ENCODE peak calls at places on chromosome 2, in eight cellular contexts. M, E, X, P, F, C, D and H are unnamed samples.

GRCh38 chr2:197925204-197925603 is 120.8 kb downstream of the PLCL1 start:
- DNase-seq in M (no peak), E (no peak), X (no peak), P (no peak), F (no peak), C (no peak), D (no peak), H (no peak)

GRCh38 chr2:133886735-133887675 is 318.7 kb upstream of the NCKAP5 start:
- DNase-seq in M (peak; percentile 61), E (peak; percentile 73), X (peak; percentile 71), P (peak; percentile 88), F (peak; percentile 75), C (peak; percentile 79), D (peak; percentile 75), H (no peak)

GRCh38 chr2:17148298-17149228 is 369.7 kb downstream of the RAD51AP2 start:
- DNase-seq in M (no peak), E (no peak), X (no peak), P (peak; percentile 55), F (no peak), C (no peak), D (no peak), H (no peak)

GRCh38 chr2:107731435-107731834 is 95.3 kb upstream of the RGPD4 start:
- DNase-seq in M (no peak), E (no peak), X (no peak), P (no peak), F (no peak), C (no peak), D (no peak), H (no peak)

GRCh38 chr2:232336956-232337700 is 41.4 kb upstream of the ALPP start:
- DNase-seq in M (no peak), E (no peak), X (no peak), P (no peak), F (peak; percentile 50), C (peak; percentile 57), D (peak; percentile 41), H (no peak)

GRCh38 chr2:235485362-235485761 is 8.5 kb upstream of the AGAP1 start:
- DNase-seq in M (no peak), E (no peak), X (no peak), P (no peak), F (no peak), C (no peak), D (no peak), H (no peak)

GRCh38 chr2:90207454-90208058 is 1516.1 kb downstream of the RPIA start:
- DNase-seq in M (no peak), E (no peak), X (peak; percentile 18), P (peak; percentile 22), F (no peak), C (no peak), D (no peak), H (no peak)

GRCh38 chr2:203830294-203831055 is 37.1 kb upstream of the CTLA4 start:
- DNase-seq in M (no peak), E (no peak), X (no peak), P (no peak), F (no peak), C (no peak), D (no peak), H (no peak)

GRCh38 chr2:240329116-240329665 is 106.3 kb upstream of the GPC1 start:
- DNase-seq in M (no peak), E (no peak), X (no peak), P (no peak), F (no peak), C (no peak), D (no peak), H (no peak)

GRCh38 chr2:46779447-46779941 is 136.1 kb downstream of the MCFD2 start:
- DNase-seq in M (peak; percentile 36), E (no peak), X (no peak), P (no peak), F (no peak), C (no peak), D (no peak), H (no peak)

GRCh38 chr2:46780801-46781445 is 134.7 kb downstream of the MCFD2 start:
- DNase-seq in M (no peak), E (no peak), X (no peak), P (peak; percentile 82), F (no peak), C (no peak), D (no peak), H (no peak)

GRCh38 chr2:46778516-46778915 is 137.1 kb downstream of the MCFD2 start:
- DNase-seq in M (no peak), E (no peak), X (no peak), P (peak; percentile 70), F (no peak), C (no peak), D (no peak), H (no peak)

GRCh38 chr2:46781468-46782189 is 134.0 kb downstream of the MCFD2 start:
- DNase-seq in M (peak; percentile 46), E (no peak), X (no peak), P (no peak), F (no peak), C (no peak), D (no peak), H (no peak)

DNA sequence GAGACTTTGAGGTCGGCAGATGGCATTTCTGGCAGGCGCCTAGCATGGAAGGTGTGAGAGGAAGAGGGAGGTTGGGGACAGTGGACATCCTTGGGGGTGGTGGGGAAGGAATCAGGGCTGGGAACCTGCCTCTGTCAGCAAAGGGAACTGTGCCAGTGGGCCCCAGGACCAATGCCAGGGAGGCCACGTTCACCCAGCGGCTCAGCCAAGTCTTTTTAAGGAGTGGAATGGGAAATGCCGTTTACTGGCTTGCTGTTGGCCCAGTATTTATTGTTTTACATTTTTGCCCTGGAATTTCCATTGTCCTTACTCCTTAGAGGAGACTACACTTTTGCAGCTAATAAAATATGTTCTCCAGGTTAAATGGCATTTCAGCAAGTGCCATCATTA is 135.2 kb downstream of the MCFD2 start:
- DNase-seq in M (peak; percentile 45), E (no peak), X (no peak), P (no peak), F (no peak), C (no peak), D (no peak), H (no peak)
- H3K27ac ChIP-seq in M (no peak overlapping the region), E (peak overlapping the region; percentile 66), X (peak overlapping the region; percentile 56), P (no peak overlapping the region), F (peak overlapping the region; percentile 64), C (no peak overlapping the region), D (no peak overlapping the region), H (peak overlapping the region; percentile 13)

GRCh38 chr2:8314063-8314462 is 367.8 kb upstream of the ID2 start:
- DNase-seq in M (no peak), E (no peak), X (no peak), P (no peak), F (no peak), C (no peak), D (no peak), H (no peak)
- H3K4me1 ChIP-seq in M (no peaks in the 10 kb centered on the region), E (no peaks in the 10 kb centered on the region), X (peaks cover 10% of the 10 kb centered on the region), P (peaks cover 5% of the 10 kb centered on the region), F (no peaks in the 10 kb centered on the region), C (peaks cover 17% of the 10 kb centered on the region), D (no peaks in the 10 kb centered on the region), H (peaks cover 24% of the 10 kb centered on the region)

GRCh38 chr2:227349989-227350648 is 25.1 kb downstream of the MFF start:
- DNase-seq in M (no peak), E (no peak), X (no peak), P (no peak), F (no peak), C (no peak), D (no peak), H (no peak)

GRCh38 chr2:227351639-227352038 is 26.6 kb downstream of the MFF start:
- DNase-seq in M (no peak), E (no peak), X (no peak), P (no peak), F (no peak), C (no peak), D (no peak), H (no peak)

GRCh38 chr2:227341553-227341952 is 16.5 kb downstream of the MFF start:
- DNase-seq in M (no peak), E (no peak), X (no peak), P (no peak), F (no peak), C (no peak), D (no peak), H (no peak)

DNA sequence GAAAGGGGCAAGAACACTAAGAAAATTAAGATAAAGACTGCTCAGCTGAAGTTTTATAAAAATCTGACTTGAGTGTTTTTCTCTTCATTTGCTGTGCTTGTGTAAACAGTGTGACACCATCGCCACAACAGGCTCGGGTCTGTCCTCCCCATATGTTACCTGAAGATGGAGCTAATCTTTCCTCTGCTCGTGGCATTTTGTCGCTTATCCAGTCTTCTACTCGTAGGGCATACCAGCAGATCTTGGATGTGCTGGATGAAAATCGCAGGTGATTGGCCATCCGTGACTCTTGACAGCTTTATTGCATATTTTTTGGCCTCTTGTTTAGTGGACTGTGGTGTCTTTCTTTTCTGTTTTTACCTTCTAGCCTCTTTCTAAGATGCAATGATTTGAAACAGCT is 22.1 kb downstream of the MFF start:
- DNase-seq in M (no peak), E (no peak), X (no peak), P (no peak), F (no peak), C (no peak), D (no peak), H (no peak)
- TF ChIP-seq CTCF in M (no peak), E (no peak), X (peak; percentile 11), P (no peak), F (no peak), C (no peak), D (no peak), H (no peak)

DNA sequence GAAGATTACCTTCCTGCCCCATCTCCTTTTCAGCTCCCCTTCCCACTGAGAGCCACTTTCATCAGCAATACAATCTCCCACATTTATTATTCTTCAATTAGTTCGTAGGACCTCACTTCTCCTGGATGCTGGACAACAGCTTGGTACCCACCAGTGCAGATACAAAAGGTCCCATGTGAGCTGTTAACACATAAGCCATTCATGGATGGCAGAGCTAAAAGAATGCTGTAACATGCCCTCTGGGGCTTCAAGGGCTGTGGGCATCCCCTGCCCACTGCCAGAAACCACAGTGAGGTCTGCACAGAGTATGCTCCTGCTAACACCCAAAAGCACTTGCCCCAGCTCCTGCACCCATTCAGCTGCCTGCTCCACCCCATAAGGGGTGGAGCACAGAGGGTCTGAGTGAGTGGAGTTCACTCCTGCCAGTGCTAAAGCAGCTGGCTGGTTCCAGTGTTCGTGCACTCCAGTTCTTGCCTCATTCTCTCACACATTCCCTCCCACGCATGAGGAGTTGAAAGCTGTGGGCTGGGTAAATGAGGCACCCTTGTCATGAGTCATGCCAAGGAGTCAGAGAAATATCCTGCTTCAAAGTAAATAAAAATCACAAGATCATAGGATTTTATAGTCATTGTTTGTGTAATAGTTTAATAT is 305.9 kb upstream of the TMEFF2 start:
- DNase-seq in M (no peak), E (no peak), X (no peak), P (no peak), F (no peak), C (no peak), D (no peak), H (no peak)
- H3K27ac ChIP-seq in M (no peak overlapping the region), E (no peak overlapping the region), X (no peak overlapping the region), P (no peak overlapping the region), F (no peak overlapping the region), C (no peak overlapping the region), D (no peak overlapping the region), H (no peak overlapping the region)

DNA sequence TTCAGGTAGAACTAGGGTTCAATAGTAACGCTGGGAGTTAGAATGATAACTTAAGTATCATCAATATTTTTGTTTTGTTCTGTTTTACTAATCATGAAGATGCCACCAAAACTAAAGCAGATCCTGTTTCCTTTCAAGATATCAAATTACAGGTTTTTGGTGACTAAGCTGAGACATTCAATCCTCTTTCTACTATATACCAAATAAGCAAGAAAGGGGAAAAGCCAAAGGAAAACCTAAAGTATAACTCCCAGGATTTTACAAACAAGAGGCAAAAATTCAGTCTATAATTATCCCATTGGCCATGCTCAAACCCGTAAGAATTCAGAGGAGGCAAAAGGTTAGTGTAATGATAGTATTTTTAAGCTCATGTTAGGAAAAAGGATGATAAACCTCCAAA is 175.2 kb upstream of the CCDC150 start:
- DNase-seq in M (no peak), E (no peak), X (no peak), P (no peak), F (no peak), C (no peak), D (no peak), H (no peak)
- H3K4me1 ChIP-seq in M (no peaks in the 10 kb centered on the region), E (no peaks in the 10 kb centered on the region), X (no peaks in the 10 kb centered on the region), P (peaks cover 4% of the 10 kb centered on the region), F (no peaks in the 10 kb centered on the region), C (no peaks in the 10 kb centered on the region), D (peaks cover 4% of the 10 kb centered on the region), H (no peaks in the 10 kb centered on the region)